ENCODE peak calls at places on chromosomes 11 and 22, in eight cellular contexts. One of them, this sample, is unnamed.

GRCh38 chr11:83613767-83614121 is 327.6 kb upstream of the CCDC90B start:
- DNase-seq in GM12878: no peak
- DNase-seq in SK-N-SH: no peak
- DNase-seq in HCT116: no peak
- DNase-seq in HepG2: no peak
- DNase-seq in A549: no peak
- DNase-seq in H1: no peak
- DNase-seq in K562: no peak
- DNase-seq in this sample: no peak

GRCh38 chr22:29593923-29594322 is 9.5 kb upstream of the NF2 start:
- DNase-seq in HepG2: peak; percentile 61
- DNase-seq in K562: no peak
- DNase-seq in A549: no peak
- DNase-seq in HCT116: no peak
- DNase-seq in H1: no peak
- DNase-seq in GM12878: no peak
- DNase-seq in SK-N-SH: no peak
- DNase-seq in this sample: no peak

GRCh38 chr22:29306830-29307657 is 594 bp downstream of the GAS2L1 start:
- DNase-seq in K562: peak; percentile 82
- DNase-seq in HCT116: no peak
- DNase-seq in H1: no peak
- DNase-seq in A549: peak; percentile 64
- DNase-seq in SK-N-SH: peak; percentile 93
- DNase-seq in GM12878: no peak
- DNase-seq in HepG2: peak; percentile 39
- DNase-seq in this sample: peak; percentile 61

GRCh38 chr22:39723463-39723862 is 152.9 kb downstream of the CACNA1I start:
- DNase-seq in HepG2: no peak
- DNase-seq in HCT116: no peak
- DNase-seq in A549: no peak
- DNase-seq in GM12878: no peak
- DNase-seq in SK-N-SH: no peak
- DNase-seq in K562: no peak
- DNase-seq in H1: no peak
- DNase-seq in this sample: no peak

GRCh38 chr22:30947821-30948454 is 20.6 kb downstream of the MORC2 start:
- DNase-seq in H1: no peak
- DNase-seq in SK-N-SH: peak; percentile 38
- DNase-seq in HCT116: peak; percentile 16
- DNase-seq in GM12878: no peak
- DNase-seq in HepG2: peak; percentile 26
- DNase-seq in K562: peak; percentile 15
- DNase-seq in A549: peak; percentile 46
- DNase-seq in this sample: peak; percentile 70

GRCh38 chr11:1082346-1082727 is 7.7 kb downstream of the MUC2 start:
- DNase-seq in SK-N-SH: no peak
- DNase-seq in HepG2: no peak
- DNase-seq in GM12878: no peak
- DNase-seq in H1: no peak
- DNase-seq in HCT116: no peak
- DNase-seq in A549: no peak
- DNase-seq in K562: no peak
- DNase-seq in this sample: no peak

GRCh38 chr11:112723676-112724075 is 237.5 kb upstream of the NCAM1 start:
- DNase-seq in HCT116: no peak
- DNase-seq in GM12878: no peak
- DNase-seq in A549: no peak
- DNase-seq in H1: no peak
- DNase-seq in HepG2: no peak
- DNase-seq in K562: no peak
- DNase-seq in SK-N-SH: no peak
- DNase-seq in this sample: no peak

GRCh38 chr11:1574256-1575242 is 2.5 kb upstream of the DUSP8 start:
- DNase-seq in SK-N-SH: peak; percentile 89
- DNase-seq in HepG2: no peak
- DNase-seq in H1: no peak
- DNase-seq in K562: peak; percentile 86
- DNase-seq in HCT116: no peak
- DNase-seq in A549: peak; percentile 73
- DNase-seq in GM12878: no peak
- DNase-seq in this sample: peak; percentile 23

GRCh38 chr11:65399249-65399648 is 12.8 kb downstream of the FRMD8 start:
- DNase-seq in GM12878: no peak
- DNase-seq in HCT116: no peak
- DNase-seq in K562: no peak
- DNase-seq in A549: no peak
- DNase-seq in H1: no peak
- DNase-seq in SK-N-SH: no peak
- DNase-seq in HepG2: no peak
- DNase-seq in this sample: no peak

GRCh38 chr11:112025682-112026081 is 474 bp downstream of the DLAT start:
- DNase-seq in GM12878: no peak
- DNase-seq in HCT116: no peak
- DNase-seq in A549: peak; percentile 13
- DNase-seq in K562: no peak
- DNase-seq in H1: no peak
- DNase-seq in HepG2: peak; percentile 4
- DNase-seq in SK-N-SH: no peak
- DNase-seq in this sample: peak; percentile 23

GRCh38 chr11:119680899-119681370 is 48.1 kb downstream of the NECTIN1 start:
- DNase-seq in K562: no peak
- DNase-seq in HCT116: no peak
- DNase-seq in A549: no peak
- DNase-seq in GM12878: no peak
- DNase-seq in HepG2: no peak
- DNase-seq in H1: no peak
- DNase-seq in SK-N-SH: no peak
- DNase-seq in this sample: peak; percentile 7

GRCh38 chr11:6567371-6567745 is 36.1 kb downstream of the RRP8 start:
- DNase-seq in K562: no peak
- DNase-seq in HepG2: no peak
- DNase-seq in HCT116: no peak
- DNase-seq in A549: no peak
- DNase-seq in SK-N-SH: no peak
- DNase-seq in GM12878: no peak
- DNase-seq in H1: no peak
- DNase-seq in this sample: no peak

GRCh38 chr22:22195265-22196017 is 49.1 kb upstream of the VPREB1 start:
- DNase-seq in HCT116: peak; percentile 81
- DNase-seq in HepG2: peak; percentile 83
- DNase-seq in A549: peak; percentile 75
- DNase-seq in GM12878: peak; percentile 91
- DNase-seq in H1: peak; percentile 64
- DNase-seq in K562: peak; percentile 100
- DNase-seq in SK-N-SH: peak; percentile 70
- DNase-seq in this sample: peak; percentile 37

GRCh38 chr11:88886796-88887195 is 179.0 kb downstream of the GRM5 start:
- DNase-seq in H1: peak; percentile 1
- DNase-seq in A549: peak; percentile 57
- DNase-seq in GM12878: peak; percentile 11
- DNase-seq in HepG2: peak; percentile 40
- DNase-seq in K562: peak; percentile 6
- DNase-seq in HCT116: peak; percentile 55
- DNase-seq in SK-N-SH: peak; percentile 4
- DNase-seq in this sample: peak; percentile 46

GRCh38 chr11:19868281-19868821 is 155.7 kb downstream of the NAV2 start:
- DNase-seq in K562: no peak
- DNase-seq in H1: no peak
- DNase-seq in GM12878: no peak
- DNase-seq in SK-N-SH: peak; percentile 31
- DNase-seq in HepG2: no peak
- DNase-seq in A549: no peak
- DNase-seq in HCT116: no peak
- DNase-seq in this sample: peak; percentile 65

GRCh38 chr22:31106651-31107205 is 640 bp downstream of the SELENOM start:
- DNase-seq in HepG2: no peak
- DNase-seq in K562: no peak
- DNase-seq in GM12878: no peak
- DNase-seq in A549: peak; percentile 21
- DNase-seq in H1: no peak
- DNase-seq in HCT116: no peak
- DNase-seq in SK-N-SH: no peak
- DNase-seq in this sample: peak; percentile 55

DNA sequence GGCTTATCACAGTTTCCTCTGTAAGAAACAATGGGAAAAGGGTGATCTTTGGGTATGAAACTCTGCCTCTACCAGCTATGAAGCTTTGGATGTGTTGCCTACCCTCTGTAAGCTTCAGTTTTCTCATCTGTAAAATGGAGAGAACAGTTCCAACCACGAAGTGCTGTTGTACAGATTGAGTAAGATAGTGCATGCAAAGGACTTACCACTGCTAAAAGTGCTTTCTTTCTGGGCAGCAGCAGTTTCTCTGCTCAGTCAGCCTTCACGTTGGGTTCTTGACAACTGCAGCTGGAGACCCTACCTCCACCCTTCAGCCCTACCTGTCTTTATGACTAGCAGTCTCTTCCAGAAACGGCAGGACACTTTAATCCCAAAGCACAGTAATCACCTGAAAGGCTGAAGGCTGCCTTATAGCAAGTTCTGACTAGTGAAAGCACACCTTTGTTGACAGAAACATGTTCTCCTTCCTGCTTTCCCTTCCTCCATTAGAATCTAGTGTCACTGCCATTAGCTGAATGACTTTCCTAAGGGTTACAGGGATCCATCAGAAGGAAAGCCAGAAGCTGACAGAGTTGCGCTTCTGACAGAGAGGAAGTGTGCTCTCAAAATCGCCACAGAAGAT is 91.4 kb downstream of the RPL27A start:
- DNase-seq in SK-N-SH: no peak
- DNase-seq in HCT116: no peak
- DNase-seq in GM12878: no peak
- DNase-seq in A549: no peak
- DNase-seq in H1: no peak
- DNase-seq in HepG2: no peak
- DNase-seq in K562: no peak
- DNase-seq in this sample: no peak
- TF ChIP-seq RAD21 in SK-N-SH: no peak
- TF ChIP-seq RAD21 in HCT116: no peak
- TF ChIP-seq RAD21 in GM12878: no peak
- TF ChIP-seq RAD21 in A549: no peak
- TF ChIP-seq RAD21 in H1: no peak
- TF ChIP-seq RAD21 in HepG2: no peak
- TF ChIP-seq RAD21 in K562: no peak
- TF ChIP-seq RAD21 in this sample: no peak

GRCh38 chr22:19705181-19705934 is 8.9 kb upstream of the SEPTIN5 start:
- DNase-seq in K562: peak; percentile 47
- DNase-seq in GM12878: no peak
- DNase-seq in H1: peak; percentile 91
- DNase-seq in HCT116: no peak
- DNase-seq in HepG2: no peak
- DNase-seq in A549: no peak
- DNase-seq in SK-N-SH: no peak
- DNase-seq in this sample: no peak
- TF ChIP-seq RAD21 in K562: no peak
- TF ChIP-seq RAD21 in GM12878: no peak
- TF ChIP-seq RAD21 in H1: peak; percentile 33
- TF ChIP-seq RAD21 in HCT116: no peak
- TF ChIP-seq RAD21 in HepG2: no peak
- TF ChIP-seq RAD21 in A549: no peak
- TF ChIP-seq RAD21 in SK-N-SH: no peak
- TF ChIP-seq RAD21 in this sample: no peak

DNA sequence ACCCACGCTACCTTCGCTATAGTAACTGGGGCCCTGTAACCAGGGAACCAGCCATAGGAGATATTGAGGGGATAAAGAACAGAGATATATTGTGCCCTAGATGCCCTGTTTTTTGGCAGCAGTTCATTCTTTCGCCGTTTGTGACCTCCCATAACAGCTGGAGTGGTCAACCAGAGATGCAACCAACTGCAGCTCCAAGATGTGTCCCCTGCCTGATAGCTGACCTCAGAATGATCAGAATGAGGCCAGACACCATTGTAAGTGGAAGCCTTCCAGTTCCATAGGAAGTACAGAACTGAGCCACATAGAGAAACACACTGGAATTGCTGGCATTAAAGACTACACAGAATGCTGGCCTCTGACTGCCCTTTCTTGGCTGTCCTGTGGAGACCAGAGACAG is 39.2 kb downstream of the P4HA3 start:
- DNase-seq in K562: no peak
- DNase-seq in A549: no peak
- DNase-seq in SK-N-SH: no peak
- DNase-seq in H1: no peak
- DNase-seq in HepG2: no peak
- DNase-seq in HCT116: no peak
- DNase-seq in GM12878: no peak
- DNase-seq in this sample: no peak
- TF ChIP-seq RAD21 in K562: no peak
- TF ChIP-seq RAD21 in A549: no peak
- TF ChIP-seq RAD21 in SK-N-SH: no peak
- TF ChIP-seq RAD21 in H1: no peak
- TF ChIP-seq RAD21 in HepG2: no peak
- TF ChIP-seq RAD21 in HCT116: no peak
- TF ChIP-seq RAD21 in GM12878: no peak
- TF ChIP-seq RAD21 in this sample: no peak

GRCh38 chr11:27977527-27977926 is 130.4 kb downstream of the KIF18A start:
- DNase-seq in SK-N-SH: no peak
- DNase-seq in H1: no peak
- DNase-seq in GM12878: no peak
- DNase-seq in A549: no peak
- DNase-seq in HepG2: no peak
- DNase-seq in HCT116: no peak
- DNase-seq in K562: no peak
- DNase-seq in this sample: no peak

GRCh38 chr11:27972432-27973170 is 135.4 kb downstream of the KIF18A start:
- DNase-seq in HepG2: no peak
- DNase-seq in A549: no peak
- DNase-seq in K562: no peak
- DNase-seq in SK-N-SH: no peak
- DNase-seq in H1: no peak
- DNase-seq in HCT116: no peak
- DNase-seq in GM12878: no peak
- DNase-seq in this sample: no peak

GRCh38 chr11:27976262-27976661 is 131.7 kb downstream of the KIF18A start:
- DNase-seq in SK-N-SH: no peak
- DNase-seq in GM12878: no peak
- DNase-seq in K562: no peak
- DNase-seq in HCT116: no peak
- DNase-seq in H1: no peak
- DNase-seq in A549: no peak
- DNase-seq in HepG2: no peak
- DNase-seq in this sample: no peak

GRCh38 chr11:27973851-27974536 is 134.0 kb downstream of the KIF18A start:
- DNase-seq in GM12878: no peak
- DNase-seq in HepG2: no peak
- DNase-seq in SK-N-SH: no peak
- DNase-seq in A549: no peak
- DNase-seq in H1: no peak
- DNase-seq in HCT116: no peak
- DNase-seq in K562: no peak
- DNase-seq in this sample: peak; percentile 19

DNA sequence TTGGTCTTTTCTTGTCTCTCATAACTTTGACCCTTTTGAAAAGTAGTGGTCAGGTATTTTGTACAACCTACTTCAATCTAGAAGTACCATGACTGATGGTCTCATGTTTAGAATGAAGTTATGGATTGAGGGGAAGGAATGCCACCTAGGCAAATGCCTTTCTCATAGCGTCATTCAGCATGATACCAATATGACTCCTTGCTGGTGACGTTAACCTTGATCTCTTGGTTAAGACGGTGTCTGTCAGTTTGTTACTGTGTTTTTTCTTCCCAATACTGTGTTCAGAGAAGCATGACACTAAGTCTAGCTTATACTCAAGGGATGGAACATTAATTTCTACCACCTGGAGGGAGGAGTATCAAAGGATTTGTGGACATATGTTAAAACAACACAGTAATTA is 130.9 kb downstream of the KIF18A start:
- DNase-seq in K562: no peak
- DNase-seq in HepG2: no peak
- DNase-seq in GM12878: no peak
- DNase-seq in A549: peak; percentile 10
- DNase-seq in SK-N-SH: no peak
- DNase-seq in HCT116: peak; percentile 45
- DNase-seq in H1: no peak
- DNase-seq in this sample: peak; percentile 17
- TF ChIP-seq RAD21 in K562: no peak
- TF ChIP-seq RAD21 in HepG2: no peak
- TF ChIP-seq RAD21 in GM12878: no peak
- TF ChIP-seq RAD21 in A549: no peak
- TF ChIP-seq RAD21 in SK-N-SH: no peak
- TF ChIP-seq RAD21 in HCT116: no peak
- TF ChIP-seq RAD21 in H1: no peak
- TF ChIP-seq RAD21 in this sample: no peak

This sample was measured in IMR-90.